ENCODE peak calls at places on chromosomes 4 and X, in six cellular contexts. One of them, this sample, is unnamed.

GRCh38 chr4:72312032-72312650 is 256.9 kb downstream of the ADAMTS3 start:
- DNase-seq in mammary epithelial cell: peak
- DNase-seq in NAMALWA: no peak
- DNase-seq in right cardiac atrium: peak
- DNase-seq in A172: peak
- DNase-seq in DMS153: no peak
- DNase-seq in this sample: no peak

GRCh38 chr4:186190456-186191265 is 706 bp upstream of the CYP4V2 start:
- DNase-seq in mammary epithelial cell: no peak
- DNase-seq in NAMALWA: peak
- DNase-seq in right cardiac atrium: peak
- DNase-seq in A172: peak
- DNase-seq in DMS153: peak
- DNase-seq in this sample: no peak

GRCh38 chrX:29090811-29091210 is 503.6 kb downstream of the IL1RAPL1 start:
- DNase-seq in mammary epithelial cell: no peak
- DNase-seq in NAMALWA: no peak
- DNase-seq in right cardiac atrium: no peak
- DNase-seq in A172: peak
- DNase-seq in DMS153: no peak
- DNase-seq in this sample: peak

GRCh38 chrX:48474581-48474980 is 1.4 kb upstream of the FTSJ1 start:
- DNase-seq in mammary epithelial cell: no peak
- DNase-seq in NAMALWA: no peak
- DNase-seq in right cardiac atrium: no peak
- DNase-seq in A172: no peak
- DNase-seq in DMS153: no peak
- DNase-seq in this sample: no peak

GRCh38 chr4:87659247-87659931 is 9.3 kb downstream of the DMP1 start:
- DNase-seq in mammary epithelial cell: peak
- DNase-seq in NAMALWA: no peak
- DNase-seq in right cardiac atrium: no peak
- DNase-seq in A172: peak
- DNase-seq in DMS153: no peak
- DNase-seq in this sample: no peak

GRCh38 chrX:45774961-45775360 is 574.3 kb upstream of the DIPK2B start:
- DNase-seq in mammary epithelial cell: peak
- DNase-seq in NAMALWA: no peak
- DNase-seq in right cardiac atrium: no peak
- DNase-seq in A172: peak
- DNase-seq in DMS153: no peak
- DNase-seq in this sample: no peak

GRCh38 chr4:108168672-108169562 is at the start of gene LEF1:
- DNase-seq in mammary epithelial cell: peak
- DNase-seq in NAMALWA: peak
- DNase-seq in right cardiac atrium: peak
- DNase-seq in A172: peak
- DNase-seq in DMS153: peak
- DNase-seq in this sample: peak

GRCh38 chr4:37762294-37763163 is 64.0 kb upstream of the PGM2 start:
- DNase-seq in mammary epithelial cell: peak
- DNase-seq in NAMALWA: peak
- DNase-seq in right cardiac atrium: no peak
- DNase-seq in A172: peak
- DNase-seq in DMS153: no peak
- DNase-seq in this sample: peak

GRCh38 chr4:3346146-3346545 is 53.3 kb downstream of the RGS12 start:
- DNase-seq in mammary epithelial cell: peak
- DNase-seq in NAMALWA: peak
- DNase-seq in right cardiac atrium: no peak
- DNase-seq in A172: peak
- DNase-seq in DMS153: peak
- DNase-seq in this sample: peak

GRCh38 chrX:149504226-149504914 is 736 bp downstream of the IDS start:
- DNase-seq in mammary epithelial cell: no peak
- DNase-seq in NAMALWA: peak
- DNase-seq in right cardiac atrium: peak
- DNase-seq in A172: peak
- DNase-seq in DMS153: peak
- DNase-seq in this sample: peak

GRCh38 chr4:52106701-52107100 is 55.6 kb downstream of the SPATA18 start:
- DNase-seq in mammary epithelial cell: no peak
- DNase-seq in NAMALWA: no peak
- DNase-seq in right cardiac atrium: no peak
- DNase-seq in A172: no peak
- DNase-seq in DMS153: no peak
- DNase-seq in this sample: no peak

GRCh38 chr4:69503558-69503957 is 7.9 kb upstream of the UGT2B4 start:
- DNase-seq in mammary epithelial cell: no peak
- DNase-seq in NAMALWA: no peak
- DNase-seq in right cardiac atrium: no peak
- DNase-seq in A172: no peak
- DNase-seq in DMS153: no peak
- DNase-seq in this sample: no peak

GRCh38 chr4:89152972-89153371 is 41.6 kb downstream of the TIGD2 start:
- DNase-seq in mammary epithelial cell: no peak
- DNase-seq in NAMALWA: no peak
- DNase-seq in right cardiac atrium: no peak
- DNase-seq in A172: peak
- DNase-seq in DMS153: no peak
- DNase-seq in this sample: peak

GRCh38 chr4:118981839-118982381 is 93.3 kb downstream of the SYNPO2 start:
- DNase-seq in mammary epithelial cell: peak
- DNase-seq in NAMALWA: peak
- DNase-seq in right cardiac atrium: no peak
- DNase-seq in A172: peak
- DNase-seq in DMS153: peak
- DNase-seq in this sample: peak

GRCh38 chrX:101450951-101451350 is 34.3 kb upstream of the ARMCX4 start:
- DNase-seq in mammary epithelial cell: no peak
- DNase-seq in NAMALWA: no peak
- DNase-seq in right cardiac atrium: peak
- DNase-seq in A172: no peak
- DNase-seq in DMS153: no peak
- DNase-seq in this sample: peak